ENCODE peak calls at places on chromosomes 13 and 19, in ten cellular contexts. A is PC-9, B is A673, L is sigmoid colon, G is heart left ventricle, V is small intestine, M is esophagus squamous epithelium, I is colonic mucosa, P is H1, W is Peyer's patch. Q is an unnamed sample.

GRCh38 chr13:112687836-112688559 is 1.8 kb upstream of the ATP11A start:
- DNase-seq in G (no peak), I (no peak), P (no peak), A (no peak), B (no peak), L (no peak), W (no peak), M (no peak), V (no peak), Q (no peak)

GRCh38 chr19:5690955-5691204 is 785 bp downstream of the RPL36 start:
- DNase-seq in L (no peak), M (no peak), G (no peak), P (no peak), A (no peak), V (peak; percentile 32), W (no peak), B (no peak), I (no peak), Q (no peak)

GRCh38 chr19:36049080-36049698 is 4.9 kb downstream of the THAP8 start:
- DNase-seq in L (no peak), V (no peak), I (no peak), G (no peak), B (no peak), P (no peak), W (no peak), M (no peak), A (no peak), Q (no peak)

GRCh38 chr19:47707135-47707925 is 5.9 kb upstream of the EHD2 start:
- DNase-seq in B (peak; percentile 86), G (peak; percentile 83), L (peak; percentile 88), W (peak; percentile 81), M (no peak), A (peak; percentile 82), I (peak; percentile 80), P (no peak), V (peak; percentile 81), Q (peak; percentile 73)

GRCh38 chr13:101915755-101916107 is 463.3 kb downstream of the ITGBL1 start:
- DNase-seq in M (no peak), W (no peak), V (no peak), P (no peak), I (no peak), B (no peak), A (no peak), G (no peak), L (no peak), Q (no peak)

GRCh38 chr13:72920097-72920496 is 138.2 kb downstream of the PIBF1 start:
- DNase-seq in L (no peak), W (no peak), I (no peak), G (no peak), V (peak; percentile 7), B (no peak), M (no peak), A (no peak), P (no peak), Q (no peak)

GRCh38 chr19:29967623-29968022 is 25.6 kb downstream of the URI1 start:
- DNase-seq in L (no peak), G (no peak), P (no peak), B (peak; percentile 59), W (no peak), A (no peak), V (no peak), I (no peak), M (no peak), Q (no peak)

GRCh38 chr13:113073942-113074341 is 31.6 kb upstream of the F7 start:
- DNase-seq in B (no peak), I (no peak), V (no peak), L (no peak), A (no peak), W (no peak), G (peak; percentile 18), P (no peak), M (no peak), Q (no peak)

GRCh38 chr13:44719857-44720671 is 143.9 kb upstream of the TSC22D1 start:
- DNase-seq in G (no peak), M (no peak), B (no peak), W (no peak), L (no peak), V (no peak), P (no peak), A (no peak), I (no peak), Q (no peak)

GRCh38 chr19:46480409-46480808 is 9.0 kb upstream of the PNMA8A start:
- DNase-seq in G (no peak), I (no peak), L (peak; percentile 83), A (no peak), M (no peak), V (no peak), B (no peak), W (no peak), P (no peak), Q (no peak)

GRCh38 chr13:99902657-99903056 is 68.9 kb downstream of the ZIC5 start:
- DNase-seq in P (no peak), B (no peak), V (no peak), M (no peak), I (no peak), W (no peak), G (no peak), A (no peak), L (no peak), Q (no peak)
- H3K27ac ChIP-seq in P (no peak overlapping the region), B (no peak overlapping the region), V (no peak overlapping the region), M (no peak overlapping the region), I (no peak overlapping the region), W (no peak overlapping the region), G (no peak overlapping the region), A (no peak overlapping the region), L (no peak overlapping the region), Q (no peak overlapping the region)

GRCh38 chr19:42409477-42409876 is 17.7 kb downstream of the LIPE start:
- DNase-seq in P (no peak), G (peak; percentile 80), I (no peak), V (no peak), B (no peak), L (no peak), A (peak; percentile 27), M (no peak), W (no peak), Q (peak; percentile 43)

GRCh38 chr19:42410371-42410770 is 16.8 kb downstream of the LIPE start:
- DNase-seq in B (no peak), G (peak; percentile 51), P (no peak), A (no peak), M (no peak), V (no peak), W (no peak), I (no peak), L (no peak), Q (peak; percentile 25)

GRCh38 chr19:42407085-42407815 is 17.2 kb upstream of the CNFN start:
- DNase-seq in L (no peak), P (no peak), B (no peak), I (no peak), V (no peak), G (peak; percentile 52), M (no peak), W (no peak), A (no peak), Q (peak; percentile 33)

GRCh38 chr19:42406111-42406510 is 16.0 kb upstream of the CNFN start:
- DNase-seq in L (no peak), W (no peak), V (no peak), I (no peak), B (no peak), M (no peak), P (no peak), A (no peak), G (no peak), Q (no peak)

GRCh38 chr19:42407816-42408175 is 17.7 kb upstream of the CNFN start:
- DNase-seq in W (no peak), P (no peak), I (no peak), B (no peak), M (no peak), V (no peak), A (no peak), L (no peak), G (no peak), Q (no peak)
- H3K27ac ChIP-seq in W (no peak overlapping the region), P (no peak overlapping the region), I (no peak overlapping the region), B (no peak overlapping the region), M (no peak overlapping the region), V (no peak overlapping the region), A (no peak overlapping the region), L (no peak overlapping the region), G (no peak overlapping the region), Q (no peak overlapping the region)

GRCh38 chr19:51799998-51800848 is 5.3 kb downstream of the FPR3 start:
- DNase-seq in A (no peak), G (peak; percentile 84), M (no peak), W (no peak), V (no peak), B (no peak), I (no peak), P (no peak), L (peak; percentile 68), Q (no peak)

GRCh38 chr19:51796195-51796679 is 1.3 kb downstream of the FPR3 start:
- DNase-seq in A (no peak), P (no peak), M (no peak), L (no peak), G (no peak), B (no peak), V (no peak), W (no peak), I (no peak), Q (peak; percentile 72)

GRCh38 chr19:51799311-51799997 is 4.5 kb downstream of the FPR3 start:
- DNase-seq in I (peak; percentile 46), B (peak; percentile 94), A (peak; percentile 49), M (no peak), P (no peak), G (peak; percentile 90), L (peak; percentile 90), W (no peak), V (peak; percentile 11), Q (peak; percentile 94)

GRCh38 chr19:51798958-51799310 is 4.0 kb downstream of the FPR3 start:
- DNase-seq in L (peak; percentile 70), V (no peak), B (no peak), W (no peak), M (no peak), A (no peak), I (no peak), P (no peak), G (peak; percentile 67), Q (no peak)

DNA sequence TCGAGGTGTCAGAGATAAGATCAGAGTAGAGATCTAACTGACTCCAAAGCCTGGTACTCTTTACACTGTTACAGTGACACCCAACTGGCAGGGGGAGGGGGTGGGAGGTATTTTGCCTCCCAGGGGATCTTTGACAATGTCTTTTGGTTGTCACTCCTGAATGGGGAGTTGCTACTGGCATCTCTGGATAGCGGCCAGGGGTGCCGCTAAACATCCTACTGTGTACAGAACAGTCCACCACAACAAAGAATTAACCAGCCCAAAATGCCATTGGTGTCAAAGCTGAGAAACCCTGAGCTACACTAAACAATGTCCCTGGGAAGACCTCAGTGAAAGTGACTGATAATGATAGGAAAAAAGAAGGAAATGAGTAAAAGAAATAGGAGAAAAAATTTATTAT is 3.2 kb downstream of the FPR3 start:
- DNase-seq in V (no peak), M (no peak), G (no peak), P (no peak), B (no peak), W (no peak), L (no peak), I (no peak), A (no peak), Q (no peak)
- H3K27ac ChIP-seq in V (peak overlapping the region; percentile 57), M (peak overlapping the region; percentile 55), G (peak overlapping the region; percentile 96), P (no peak overlapping the region), B (no peak overlapping the region), W (peak overlapping the region; percentile 26), L (peak overlapping the region; percentile 66), I (peak overlapping the region; percentile 18), A (no peak overlapping the region), Q (no peak overlapping the region)

DNA sequence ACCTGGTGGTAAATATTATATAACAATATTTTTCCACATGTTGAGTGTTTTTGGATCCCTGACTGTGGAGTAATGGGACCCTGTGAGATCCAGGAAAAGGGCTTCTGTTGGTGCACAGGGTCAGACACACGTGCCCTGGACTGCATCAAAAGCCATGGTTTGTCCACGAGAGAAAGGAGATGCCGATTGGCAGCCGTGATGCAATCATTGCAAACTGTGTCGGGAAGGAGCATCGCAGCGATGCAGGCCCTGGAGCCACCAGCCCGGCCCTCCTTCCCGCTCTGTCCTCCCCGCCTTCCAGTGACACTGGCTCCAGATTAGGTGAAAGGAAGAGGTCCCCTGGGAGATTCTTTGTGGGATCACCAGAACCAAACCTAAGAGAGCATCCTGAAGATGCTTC is 9.1 kb downstream of the COL4A2 start:
- DNase-seq in V (no peak), A (no peak), M (no peak), I (no peak), W (no peak), G (no peak), L (peak; percentile 65), B (no peak), P (no peak), Q (no peak)
- H3K27ac ChIP-seq in V (peak overlapping the region; percentile 11), A (no peak overlapping the region), M (peak overlapping the region; percentile 53), I (no peak overlapping the region), W (no peak overlapping the region), G (peak overlapping the region; percentile 66), L (peak overlapping the region; percentile 100), B (no peak overlapping the region), P (no peak overlapping the region), Q (no peak overlapping the region)